ENCODE peak calls at places on chromosomes 2 and 18, in five cellular contexts. P, G, D, H and Y are unnamed samples.

GRCh38 chr18:27750014-27750413 is 426.9 kb downstream of the CDH2 start:
- DNase-seq in P (no peak), G (peak), D (no peak), H (no peak), Y (peak)

GRCh38 chr2:66134113-66134730 is 300.7 kb upstream of the MEIS1 start:
- DNase-seq in P (no peak), G (no peak), D (no peak), H (no peak), Y (no peak)

GRCh38 chr2:128469203-128469602 is 150.5 kb upstream of the HS6ST1 start:
- DNase-seq in P (no peak), G (no peak), D (no peak), H (no peak), Y (no peak)

GRCh38 chr18:21904856-21905255 is 164.3 kb downstream of the MIB1 start:
- DNase-seq in P (no peak), G (no peak), D (no peak), H (no peak), Y (no peak)

GRCh38 chr2:105760639-105761337 is 16.1 kb downstream of the NCK2 start:
- DNase-seq in P (no peak), G (no peak), D (no peak), H (no peak), Y (no peak)

GRCh38 chr2:162560291-162560690 is 216.4 kb downstream of the GCA start:
- DNase-seq in P (no peak), G (no peak), D (no peak), H (no peak), Y (no peak)

GRCh38 chr2:110219496-110220192 is 7.3 kb upstream of the MTLN start:
- DNase-seq in P (no peak), G (no peak), D (no peak), H (no peak), Y (no peak)

GRCh38 chr2:67865871-67866386 is 196.9 kb downstream of the C1D start:
- DNase-seq in P (no peak), G (no peak), D (no peak), H (no peak), Y (no peak)

GRCh38 chr2:124915567-124915966 is 890.5 kb downstream of the CNTNAP5 start:
- DNase-seq in P (no peak), G (no peak), D (no peak), H (no peak), Y (no peak)

GRCh38 chr2:216606551-216607527 is 26.4 kb upstream of the IGFBP2 start:
- DNase-seq in P (no peak), G (no peak), D (no peak), H (peak), Y (no peak)

GRCh38 chr2:68799615-68800400 is 65.2 kb downstream of the ARHGAP25 start:
- DNase-seq in P (no peak), G (no peak), D (no peak), H (no peak), Y (no peak)

GRCh38 chr18:61992285-61992684 is 99.5 kb upstream of the RNF152 start:
- DNase-seq in P (no peak), G (no peak), D (no peak), H (no peak), Y (no peak)

GRCh38 chr18:12890964-12891363 is 6.9 kb upstream of the PTPN2 start:
- DNase-seq in P (no peak), G (no peak), D (no peak), H (no peak), Y (no peak)

GRCh38 chr2:238883315-238884004 is 35.6 kb downstream of the TWIST2 start:
- DNase-seq in P (no peak), G (no peak), D (no peak), H (no peak), Y (no peak)

GRCh38 chr2:43882312-43882711 is 43.5 kb downstream of the ABCG8 start:
- DNase-seq in P (no peak), G (no peak), D (no peak), H (no peak), Y (no peak)

GRCh38 chr2:48200591-48201293 is 294.4 kb upstream of the FBXO11 start:
- DNase-seq in P (no peak), G (no peak), D (no peak), H (no peak), Y (no peak)

GRCh38 chr2:74576830-74577229 is 22.3 kb downstream of the DOK1 start:
- DNase-seq in P (no peak), G (peak), D (no peak), H (no peak), Y (no peak)
- H3K27ac ChIP-seq in P (peak), G (peak), D (no peak), H (no peak), Y (no peak)

GRCh38 chr18:48854780-48855179 is 96.0 kb downstream of the SMAD7 start:
- DNase-seq in P (no peak), G (no peak), D (no peak), H (no peak), Y (no peak)

GRCh38 chr18:48852792-48853191 is 98.0 kb downstream of the SMAD7 start:
- DNase-seq in P (no peak), G (no peak), D (no peak), H (no peak), Y (no peak)

GRCh38 chr18:48851563-48851962 is 99.2 kb downstream of the SMAD7 start:
- DNase-seq in P (peak), G (peak), D (no peak), H (no peak), Y (peak)

GRCh38 chr18:48852292-48852691 is 98.5 kb downstream of the SMAD7 start:
- DNase-seq in P (no peak), G (no peak), D (no peak), H (no peak), Y (no peak)

DNA sequence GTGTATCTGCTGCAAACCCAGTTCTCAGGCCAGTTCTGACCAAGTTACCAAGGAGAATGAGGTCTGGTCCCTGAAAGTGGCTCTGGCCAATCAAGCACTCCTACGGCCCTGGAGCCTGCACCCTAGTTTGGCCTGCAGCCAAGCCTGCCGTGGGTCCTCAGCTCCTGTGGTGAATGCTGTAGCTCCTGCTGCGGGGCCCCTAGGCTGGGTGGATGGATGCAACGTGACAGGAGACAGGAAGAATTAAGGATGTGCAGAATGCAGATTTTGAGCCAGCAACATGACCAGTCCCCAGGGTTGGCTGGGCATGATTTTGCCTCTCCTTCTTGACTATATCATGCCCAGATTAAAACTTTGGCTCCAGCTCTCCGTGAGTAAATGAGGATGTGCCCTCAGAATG is 97.2 kb downstream of the SMAD7 start:
- DNase-seq in P (no peak), G (no peak), D (no peak), H (no peak), Y (no peak)
- H3K27ac ChIP-seq in P (no peak), G (no peak), D (no peak), H (no peak), Y (no peak)

DNA sequence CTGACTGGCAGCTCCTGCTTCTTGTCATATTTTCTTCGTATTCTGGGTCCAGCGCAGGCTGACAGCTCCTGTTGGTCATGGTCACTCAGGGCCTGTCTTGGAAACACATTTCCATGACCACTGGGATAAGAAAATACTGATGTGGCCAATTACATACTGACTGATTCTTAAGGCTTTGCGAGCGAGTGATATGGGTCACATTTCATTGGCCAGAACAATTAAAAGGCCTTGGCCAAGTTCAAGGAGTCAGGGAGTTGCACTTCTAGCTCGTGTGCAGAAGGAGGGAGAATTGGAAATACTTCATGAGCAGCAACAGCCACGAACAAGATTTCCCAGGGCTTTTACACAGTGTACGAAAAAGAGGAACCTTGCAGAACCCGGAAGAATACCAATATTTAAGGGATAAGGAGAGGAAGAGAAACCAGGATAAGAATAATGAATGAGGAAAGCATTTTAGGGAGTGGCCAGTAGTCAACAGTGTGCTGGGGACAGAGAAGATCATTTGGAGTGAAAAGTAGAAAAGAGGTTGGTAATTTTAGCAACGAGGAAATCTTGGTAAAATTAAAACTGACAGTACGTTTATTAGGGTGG is 149.5 kb downstream of the ATP9B start:
- DNase-seq in P (no peak), G (no peak), D (no peak), H (no peak), Y (no peak)
- H3K27ac ChIP-seq in P (no peak), G (no peak), D (peak), H (no peak), Y (peak)

GRCh38 chr2:240958366-240959213 is 39.8 kb upstream of the SNED1 start:
- DNase-seq in P (no peak), G (no peak), D (peak), H (no peak), Y (no peak)
- H3K27ac ChIP-seq in P (peak), G (no peak), D (no peak), H (no peak), Y (no peak)

GRCh38 chr2:170714156-170715061 is 728 bp upstream of the SP5 start:
- DNase-seq in P (peak), G (peak), D (peak), H (no peak), Y (no peak)
- H3K27ac ChIP-seq in P (no peak), G (peak), D (no peak), H (no peak), Y (no peak)

DNA sequence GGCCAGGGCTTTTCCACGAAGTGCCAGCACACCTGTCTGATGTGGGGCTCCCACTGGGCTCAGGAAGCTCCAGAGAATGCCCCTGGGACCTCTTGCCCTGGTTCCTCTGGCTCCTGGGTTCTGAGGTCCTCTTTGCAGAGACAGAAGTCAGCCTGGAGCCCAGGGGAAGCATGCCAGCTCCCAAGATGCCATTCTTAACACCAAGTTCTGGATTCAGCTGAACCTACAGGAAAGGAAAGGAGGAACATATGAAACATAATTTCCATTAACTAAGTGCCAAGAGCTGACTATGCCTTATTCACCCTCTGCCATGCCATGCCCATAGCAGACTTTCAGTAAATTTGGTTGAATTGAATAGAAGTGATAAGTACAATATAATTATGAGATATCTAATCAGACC is 21.9 kb downstream of the FAM124B start:
- DNase-seq in P (peak), G (no peak), D (no peak), H (no peak), Y (no peak)
- H3K27ac ChIP-seq in P (no peak), G (no peak), D (no peak), H (no peak), Y (no peak)

GRCh38 chr2:150528861-150529801 is 41.7 kb upstream of the RND3 start:
- DNase-seq in P (no peak), G (no peak), D (no peak), H (no peak), Y (no peak)
- H3K27ac ChIP-seq in P (no peak), G (no peak), D (no peak), H (no peak), Y (no peak)

GRCh38 chr2:7525746-7526145 is 608.5 kb downstream of the RNF144A start:
- DNase-seq in P (no peak), G (no peak), D (no peak), H (no peak), Y (no peak)

GRCh38 chr2:7527165-7527722 is 610.0 kb downstream of the RNF144A start:
- DNase-seq in P (no peak), G (no peak), D (no peak), H (no peak), Y (no peak)

GRCh38 chr2:7530001-7530400 is 612.8 kb downstream of the RNF144A start:
- DNase-seq in P (no peak), G (no peak), D (no peak), H (no peak), Y (no peak)

GRCh38 chr2:7523557-7524210 is 606.5 kb downstream of the RNF144A start:
- DNase-seq in P (no peak), G (no peak), D (no peak), H (no peak), Y (no peak)

GRCh38 chr2:7524211-7524594 is 607.0 kb downstream of the RNF144A start:
- DNase-seq in P (no peak), G (no peak), D (no peak), H (no peak), Y (no peak)
- H3K27ac ChIP-seq in P (no peak), G (no peak), D (no peak), H (no peak), Y (no peak)